ENCODE peak calls at places on chromosomes 13 and 19, in five cellular contexts. U is heart right ventricle, K is LNCaP clone FGC, C is lower leg skin, M is PC-3. R is an unnamed sample.

GRCh38 chr13:95073826-95074345 is 227.4 kb downstream of the ABCC4 start:
- DNase-seq in K (no peak), M (no peak), C (no peak), U (no peak), R (no peak)

GRCh38 chr13:27171244-27171829 is at the start of gene USP12:
- DNase-seq in U (peak; percentile 43), K (no peak), M (no peak), C (no peak), R (no peak)

GRCh38 chr19:7947939-7948338 is 4.5 kb upstream of the TIMM44 start:
- DNase-seq in U (no peak), K (no peak), M (peak; percentile 72), C (no peak), R (no peak)

GRCh38 chr13:38582133-38582532 is 104.7 kb upstream of the FREM2 start:
- DNase-seq in U (no peak), C (no peak), K (peak; percentile 18), M (peak; percentile 59), R (no peak)

GRCh38 chr19:44749994-44750393 is 1.5 kb downstream of the BCL3 start:
- DNase-seq in M (no peak), U (no peak), C (no peak), K (no peak), R (no peak)

GRCh38 chr13:28718186-28718537 is 608 bp downstream of the SLC46A3 start:
- DNase-seq in M (no peak), C (peak; percentile 36), U (no peak), K (no peak), R (no peak)

GRCh38 chr13:76406243-76406642 is 480.0 kb downstream of the KCTD12 start:
- DNase-seq in U (no peak), C (no peak), K (no peak), M (no peak), R (no peak)

GRCh38 chr13:43472344-43472743 is 314.4 kb downstream of the ENOX1 start:
- DNase-seq in C (no peak), M (no peak), U (no peak), K (no peak), R (no peak)

GRCh38 chr13:113671066-113672001 is 4.3 kb downstream of the GRK1 start:
- DNase-seq in M (no peak), C (no peak), K (no peak), U (no peak), R (no peak)

GRCh38 chr13:90365130-90365529 is 982.4 kb upstream of the MIR17HG start:
- DNase-seq in K (peak; percentile 30), C (no peak), M (no peak), U (no peak), R (no peak)
- TF ChIP-seq CTCF in K (peak; percentile 44), C (no peak), M (peak; percentile 40), U (peak; percentile 52), R (no peak)

GRCh38 chr13:103772576-103772975 is 706.4 kb upstream of the SLC10A2 start:
- DNase-seq in U (no peak), K (no peak), C (no peak), M (peak; percentile 30), R (no peak)
- TF ChIP-seq CTCF in U (no peak), K (peak; percentile 23), C (no peak), M (peak; percentile 49), R (no peak)

GRCh38 chr19:4246767-4247593 is at the start of gene YJU2:
- DNase-seq in C (peak; percentile 99), K (peak; percentile 97), M (peak; percentile 98), U (peak; percentile 98), R (peak; percentile 99)
- TF ChIP-seq CTCF in C (no peak), K (peak; percentile 56), M (peak; percentile 68), U (peak; percentile 65), R (no peak)

GRCh38 chr19:29551774-29552173 is 26.0 kb downstream of the VSTM2B start:
- DNase-seq in M (no peak), U (no peak), C (no peak), K (no peak), R (no peak)
- TF ChIP-seq CTCF in M (no peak), U (no peak), C (no peak), K (no peak), R (no peak)

DNA sequence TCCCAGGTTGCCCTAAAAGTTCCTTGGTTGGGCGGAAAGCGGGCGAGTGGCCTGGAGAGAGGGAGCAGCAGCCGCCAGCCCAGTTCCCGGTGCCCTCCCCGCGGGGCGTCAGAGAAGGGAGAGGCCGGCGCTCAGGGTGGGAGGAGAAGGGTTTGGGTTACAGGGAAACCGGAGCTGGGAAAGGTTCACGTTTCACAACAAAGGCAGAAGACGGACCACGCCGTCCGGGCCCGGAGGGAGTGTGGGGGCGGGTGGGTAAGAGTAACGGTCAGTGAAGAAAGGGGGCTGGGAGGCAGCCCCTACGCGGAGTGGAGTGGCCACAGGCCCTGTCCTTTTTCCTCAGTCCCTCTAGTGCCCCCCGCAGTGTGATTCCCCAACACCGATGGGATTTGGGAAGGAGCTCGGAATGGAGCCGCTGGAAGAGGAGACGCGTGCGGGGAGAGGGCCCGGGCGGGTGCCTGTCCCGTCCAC is 1.6 kb downstream of the SIX5 start:
- DNase-seq in M (peak; percentile 75), U (peak; percentile 78), C (peak; percentile 67), K (no peak), R (peak; percentile 55)
- TF ChIP-seq CTCF in M (no peak), U (no peak), C (no peak), K (no peak), R (no peak)

GRCh38 chr19:12648088-12648487 is 18.5 kb downstream of the MAN2B1 start:
- DNase-seq in M (no peak), K (no peak), U (no peak), C (no peak), R (no peak)
- TF ChIP-seq CTCF in M (peak; percentile 28), K (peak; percentile 1), U (peak; percentile 44), C (no peak), R (no peak)